ENCODE peak calls at places on chromosomes 1 and 21, in five cellular contexts. D is mesothelial cell of epicardium, A is amniotic stem cell, G is heart left ventricle, I is HEK293T. X is an unnamed sample.

GRCh38 chr1:154502066-154502741 is at the start of the genes SHE and TDRD10:
- DNase-seq in D (no peak), A (no peak), G (peak), I (no peak), X (peak)

GRCh38 chr1:995665-996633 is 3.9 kb downstream of the HES4 start:
- DNase-seq in I (no peak), A (no peak), G (peak), D (no peak), X (peak)

GRCh38 chr1:207811920-207812720 is 60.3 kb downstream of the CD46 start:
- DNase-seq in A (no peak), I (peak), D (no peak), G (peak), X (no peak)

GRCh38 chr1:20068722-20069121 is 1.3 kb upstream of the PLA2G5 start:
- DNase-seq in G (no peak), I (no peak), D (no peak), A (no peak), X (no peak)

GRCh38 chr1:59617418-59617817 is 197.3 kb upstream of the HOOK1 start:
- DNase-seq in I (no peak), D (no peak), G (no peak), A (no peak), X (no peak)

GRCh38 chr1:39346876-39347275 is 142.4 kb downstream of the MACF1 start:
- DNase-seq in I (no peak), D (no peak), A (no peak), G (no peak), X (no peak)

GRCh38 chr21:36783612-36784383 is 84.9 kb downstream of the SIM2 start:
- DNase-seq in G (no peak), D (no peak), A (peak), I (no peak), X (no peak)

GRCh38 chr1:17289756-17290155 is 18.2 kb upstream of the PADI4 start:
- DNase-seq in I (no peak), G (no peak), D (no peak), A (peak), X (no peak)

GRCh38 chr21:38916214-38916964 is 110.7 kb downstream of the ETS2 start:
- DNase-seq in A (no peak), D (no peak), G (no peak), I (no peak), X (no peak)

GRCh38 chr1:156618853-156619581 is at the start of gene HAPLN2:
- DNase-seq in D (no peak), A (no peak), I (peak), G (no peak), X (peak)

GRCh38 chr1:214664656-214665433 is 61.9 kb downstream of the CENPF start:
- DNase-seq in I (no peak), A (no peak), D (no peak), G (no peak), X (no peak)

GRCh38 chr1:149888999-149889289 is 10.4 kb upstream of the BOLA1 start:
- DNase-seq in I (no peak), D (no peak), A (no peak), G (peak), X (no peak)